ENCODE peak calls at places on chromosome 6, in nine cellular contexts. R is vagina, F is NCI-H2029, S is AG04450, I is left colon, A is kidney, B is NCI-H146, L is head of caudate nucleus, V is WTC11. P is an unnamed sample.

GRCh38 chr6:101146389-101146788 is 247.1 kb upstream of the GRIK2 start:
- DNase-seq in R (no peak), F (no peak), S (no peak), I (no peak), A (no peak), B (no peak), L (no peak), V (no peak), P (no peak)

GRCh38 chr6:118872726-118873125 is 21.2 kb upstream of the ASF1A start:
- DNase-seq in R (no peak), F (no peak), S (no peak), I (no peak), A (no peak), B (no peak), L (no peak), V (no peak), P (no peak)

GRCh38 chr6:66361886-66362285 is 654.9 kb upstream of the EYS start:
- DNase-seq in R (no peak), F (no peak), S (no peak), I (no peak), A (peak), B (no peak), L (no peak), V (no peak), P (no peak)

GRCh38 chr6:44298055-44298803 is 14.9 kb downstream of the AARS2 start:
- DNase-seq in R (no peak), F (no peak), S (no peak), I (no peak), A (peak), B (no peak), L (no peak), V (no peak), P (peak)

GRCh38 chr6:125251516-125252229 is 50.1 kb downstream of the HDDC2 start:
- DNase-seq in R (no peak), F (no peak), S (no peak), I (no peak), A (no peak), B (no peak), L (no peak), V (no peak), P (peak)

GRCh38 chr6:157187182-157188093 is 135.9 kb downstream of the TMEM242 start:
- DNase-seq in R (no peak), F (peak), S (no peak), I (no peak), A (no peak), B (peak), L (peak), V (no peak), P (peak)

GRCh38 chr6:13159295-13159694 is 169.0 kb downstream of the TBC1D7 start:
- DNase-seq in R (no peak), F (no peak), S (no peak), I (no peak), A (no peak), B (no peak), L (no peak), V (no peak), P (no peak)

GRCh38 chr6:134176283-134176975 is 124.0 kb upstream of the SLC2A12 start:
- DNase-seq in R (peak), F (no peak), S (no peak), I (peak), A (peak), B (no peak), L (peak), V (peak), P (peak)

GRCh38 chr6:26233608-26234420 is 131.2 kb upstream of the BTN3A2 start:
- DNase-seq in R (no peak), F (no peak), S (no peak), I (peak), A (no peak), B (peak), L (no peak), V (no peak), P (peak)

GRCh38 chr6:24831771-24832718 is 33.3 kb upstream of the ARMH2 start:
- DNase-seq in R (no peak), F (no peak), S (no peak), I (no peak), A (no peak), B (no peak), L (no peak), V (no peak), P (no peak)

P was measured in mesendoderm.